ENCODE peak calls at places on chromosomes 1 and 21, in six cellular contexts. R is iPS-NIHi11; S is CD4-positive, CD25-positive, alpha-beta regulatory T cell; D is stimulated activated CD4-positive, alpha-beta T cell treated with anti-CD3 and anti-CD28 coated beads, Interleukin-4, amount 100 ng/mL, for 48 hours; G is fibroblast of lung; Z is pons. V is an unnamed sample.

GRCh38 chr1:77416692-77417450 is 135.1 kb downstream of the AK5 start:
- DNase-seq in G (no peak), D (no peak), Z (no peak), S (no peak), R (peak; percentile 27), V (no peak)

GRCh38 chr1:210633636-210634035 is 304.9 kb downstream of the HHAT start:
- DNase-seq in R (no peak), G (no peak), Z (peak; percentile 75), S (no peak), D (no peak), V (no peak)

GRCh38 chr1:63073530-63074306 is 248.6 kb upstream of the FOXD3 start:
- DNase-seq in R (peak; percentile 58), Z (peak; percentile 54), D (no peak), G (no peak), S (no peak), V (no peak)

GRCh38 chr1:22557341-22557950 is 5.8 kb upstream of the EPHA8 start:
- DNase-seq in D (no peak), R (no peak), G (peak; percentile 10), Z (no peak), S (no peak), V (no peak)

GRCh38 chr1:66262233-66262632 is 271.7 kb upstream of the SGIP1 start:
- DNase-seq in Z (no peak), D (no peak), R (no peak), S (no peak), G (peak; percentile 76), V (no peak)

GRCh38 chr1:156102634-156103511 is 11.6 kb upstream of the LMNA start:
- DNase-seq in Z (no peak), G (peak; percentile 51), R (no peak), S (no peak), D (no peak), V (no peak)

GRCh38 chr1:209648931-209649776 is 3.1 kb downstream of the LAMB3 start:
- DNase-seq in G (peak; percentile 93), R (no peak), Z (peak; percentile 56), S (no peak), D (no peak), V (no peak)

GRCh38 chr21:36135391-36136094 is 664 bp downstream of the CBR3 start:
- DNase-seq in Z (peak; percentile 58), S (peak; percentile 26), D (peak; percentile 49), G (peak; percentile 78), R (peak; percentile 63), V (peak; percentile 74)

GRCh38 chr21:45588086-45588825 is 46.0 kb upstream of the SLC19A1 start:
- DNase-seq in Z (no peak), G (no peak), D (no peak), S (no peak), R (no peak), V (no peak)

GRCh38 chr1:102897537-102897936 is 210.8 kb downstream of the COL11A1 start:
- DNase-seq in D (no peak), S (no peak), Z (no peak), R (no peak), G (peak; percentile 87), V (no peak)

GRCh38 chr1:163820190-163820589 is 498.4 kb downstream of the NUF2 start:
- DNase-seq in G (no peak), S (no peak), D (no peak), Z (no peak), R (no peak), V (no peak)

GRCh38 chr1:115462677-115463076 is 124.6 kb upstream of the NGF start:
- DNase-seq in S (no peak), D (no peak), Z (no peak), G (no peak), R (no peak), V (no peak)

GRCh38 chr21:29382029-29382654 is 83.4 kb downstream of the BACH1 start:
- DNase-seq in D (no peak), R (peak; percentile 25), G (peak; percentile 90), Z (no peak), S (no peak), V (no peak)

GRCh38 chr21:17441370-17441769 is 71.5 kb upstream of the CXADR start:
- DNase-seq in R (peak; percentile 16), D (no peak), G (peak; percentile 19), S (no peak), Z (peak; percentile 90), V (peak; percentile 79)

GRCh38 chr21:34268493-34268892 is 95.3 kb upstream of the KCNE2 start:
- DNase-seq in R (no peak), S (no peak), D (no peak), Z (no peak), G (no peak), V (no peak)

GRCh38 chr1:57824535-57824934 is 400.7 kb upstream of the DAB1 start:
- DNase-seq in Z (no peak), D (no peak), S (no peak), R (no peak), G (no peak), V (no peak)

GRCh38 chr1:209895709-209896108 is 42.3 kb upstream of the SYT14 start:
- DNase-seq in S (no peak), R (no peak), Z (no peak), G (peak; percentile 95), D (peak; percentile 13), V (no peak)

GRCh38 chr1:234771642-234772344 is 161.8 kb upstream of the IRF2BP2 start:
- DNase-seq in R (no peak), Z (no peak), G (peak; percentile 36), D (no peak), S (no peak), V (no peak)

GRCh38 chr1:1199961-1200875 is 6.2 kb downstream of the TNFRSF18 start:
- DNase-seq in D (no peak), R (no peak), Z (no peak), G (no peak), S (no peak), V (no peak)

GRCh38 chr1:160973491-160973890 is 18.9 kb upstream of the ITLN2 start:
- DNase-seq in R (no peak), S (no peak), Z (no peak), G (no peak), D (no peak), V (no peak)

GRCh38 chr1:181486098-181486420 is 2.7 kb downstream of the CACNA1E start:
- DNase-seq in D (no peak), S (no peak), G (no peak), Z (no peak), R (no peak), V (no peak)

GRCh38 chr21:15430577-15430976 is 299.2 kb upstream of the USP25 start:
- DNase-seq in D (no peak), Z (no peak), S (no peak), R (no peak), G (no peak), V (no peak)

GRCh38 chr1:29322861-29323585 is 86.7 kb downstream of the PTPRU start:
- DNase-seq in D (no peak), S (no peak), R (no peak), Z (no peak), G (no peak), V (no peak)

GRCh38 chr1:245168090-245168489 is 13.3 kb downstream of the KIF26B start:
- DNase-seq in D (no peak), Z (no peak), G (no peak), R (no peak), S (no peak), V (no peak)

GRCh38 chr1:58763214-58763613 is 20.6 kb downstream of the JUN start:
- DNase-seq in Z (no peak), S (no peak), D (no peak), R (no peak), G (peak; percentile 94), V (no peak)

GRCh38 chr1:175221548-175222175 is 29.1 kb upstream of the KIAA0040 start:
- DNase-seq in S (no peak), G (peak; percentile 13), R (peak; percentile 74), D (no peak), Z (no peak), V (peak; percentile 49)

GRCh38 chr1:167184081-167184480 is 36.6 kb upstream of the POU2F1 start:
- DNase-seq in R (no peak), G (no peak), S (no peak), Z (no peak), D (no peak), V (no peak)

GRCh38 chr1:42793824-42794223 is 9.0 kb downstream of the TMEM269 start:
- DNase-seq in G (no peak), D (no peak), Z (no peak), S (no peak), R (no peak), V (no peak)

GRCh38 chr1:104467590-104467989 is 717.9 kb downstream of the AMY1C start:
- DNase-seq in D (no peak), S (no peak), G (no peak), R (no peak), Z (no peak), V (no peak)

GRCh38 chr1:246220495-246221065 is 286.5 kb downstream of the SMYD3 start:
- DNase-seq in R (no peak), D (no peak), S (no peak), G (no peak), Z (no peak), V (no peak)

GRCh38 chr1:81548918-81549587 is 251.7 kb upstream of the ADGRL2 start:
- DNase-seq in Z (peak; percentile 8), S (no peak), R (no peak), G (no peak), D (no peak), V (no peak)

GRCh38 chr1:230509281-230509977 is 83.3 kb upstream of the PGBD5 start:
- DNase-seq in G (peak; percentile 97), Z (no peak), S (no peak), R (no peak), D (no peak), V (no peak)

GRCh38 chr1:206949641-206950040 is 3.4 kb upstream of the PIGR start:
- DNase-seq in D (no peak), S (no peak), Z (no peak), R (no peak), G (no peak), V (no peak)